ENCODE peak calls at places on chromosomes 16 and 17, in seven cellular contexts. H is HuH-7; C is RWPE1; J is mucosa of gallbladder; P is dorsolateral prefrontal cortex; I is AG08396; F is activated naive CD4-positive, alpha-beta T cell treated with Interleukin-2 at 50 U/mL for 16 hours. L is an unnamed sample.

GRCh38 chr16:66308096-66308495 is 58.4 kb upstream of the CDH5 start:
- DNase-seq in H (no peak), C (no peak), J (no peak), P (no peak), I (no peak), F (no peak), L (no peak)

GRCh38 chr17:78399693-78400144 is 21.3 kb downstream of the PGS1 start:
- DNase-seq in H (no peak), C (peak), J (no peak), P (no peak), I (no peak), F (no peak), L (peak)

GRCh38 chr16:27222499-27223225 is 19.3 kb downstream of the KDM8 start:
- DNase-seq in H (no peak), C (no peak), J (peak), P (no peak), I (peak), F (no peak), L (no peak)

GRCh38 chr16:22126037-22126558 is 33.8 kb downstream of the VWA3A start:
- DNase-seq in H (no peak), C (no peak), J (no peak), P (no peak), I (no peak), F (no peak), L (no peak)

GRCh38 chr17:67063146-67063545 is 18.8 kb downstream of the CACNG1 start:
- DNase-seq in H (no peak), C (no peak), J (no peak), P (no peak), I (no peak), F (no peak), L (no peak)

GRCh38 chr17:15091825-15092224 is 173.3 kb downstream of the PMP22 start:
- DNase-seq in H (no peak), C (peak), J (no peak), P (no peak), I (no peak), F (no peak), L (peak)

GRCh38 chr17:82247175-82247823 is 18.5 kb downstream of the SLC16A3 start:
- DNase-seq in H (no peak), C (no peak), J (no peak), P (no peak), I (peak), F (no peak), L (no peak)

GRCh38 chr17:58193641-58194259 is 1.2 kb downstream of the EPX start:
- DNase-seq in H (no peak), C (no peak), J (no peak), P (no peak), I (no peak), F (no peak), L (no peak)

GRCh38 chr16:67844441-67844840 is 2.3 kb upstream of the NUTF2 start:
- DNase-seq in H (no peak), C (peak), J (no peak), P (no peak), I (peak), F (no peak), L (peak)

GRCh38 chr17:33892677-33893076 is 362.4 kb upstream of the CCL2 start:
- DNase-seq in H (no peak), C (no peak), J (no peak), P (no peak), I (no peak), F (no peak), L (no peak)

GRCh38 chr17:32256695-32257013 is 9.0 kb upstream of the RHBDL3 start:
- DNase-seq in H (no peak), C (no peak), J (no peak), P (no peak), I (no peak), F (no peak), L (no peak)

GRCh38 chr16:23374721-23375120 is 72.6 kb downstream of the SCNN1B start:
- DNase-seq in H (no peak), C (no peak), J (no peak), P (no peak), I (no peak), F (no peak), L (no peak)

GRCh38 chr17:46876353-46876887 is 25.0 kb downstream of the WNT9B start:
- DNase-seq in H (peak), C (peak), J (peak), P (no peak), I (no peak), F (no peak), L (peak)

GRCh38 chr16:67464565-67464964 is 16.4 kb downstream of the ATP6V0D1 start:
- DNase-seq in H (no peak), C (no peak), J (no peak), P (no peak), I (no peak), F (no peak), L (no peak)

GRCh38 chr17:27513849-27514248 is 57.6 kb downstream of the KSR1 start:
- DNase-seq in H (no peak), C (no peak), J (no peak), P (no peak), I (no peak), F (no peak), L (no peak)

GRCh38 chr17:40069751-40070643 is 7.2 kb downstream of the THRA start:
- DNase-seq in H (no peak), C (peak), J (peak), P (no peak), I (no peak), F (peak), L (no peak)

GRCh38 chr17:48478224-48479013 is 48.4 kb upstream of the SKAP1 start:
- DNase-seq in H (no peak), C (no peak), J (no peak), P (no peak), I (no peak), F (peak), L (no peak)

GRCh38 chr17:34370376-34370996 is 7.5 kb upstream of the CCL1 start:
- DNase-seq in H (no peak), C (no peak), J (no peak), P (no peak), I (no peak), F (no peak), L (no peak)

GRCh38 chr17:61408151-61409041 is 8.8 kb downstream of the TBX2 start:
- DNase-seq in H (peak), C (no peak), J (no peak), P (peak), I (peak), F (no peak), L (no peak)

GRCh38 chr17:71180801-71181385 is 939.9 kb upstream of the SOX9 start:
- DNase-seq in H (peak), C (no peak), J (no peak), P (no peak), I (peak), F (no peak), L (peak)

GRCh38 chr16:53816211-53816610 is 112.3 kb downstream of the FTO start:
- DNase-seq in H (no peak), C (no peak), J (no peak), P (no peak), I (no peak), F (no peak), L (no peak)

GRCh38 chr17:77455111-77455877 is 314.5 kb downstream of the SEC14L1 start:
- DNase-seq in H (no peak), C (no peak), J (no peak), P (no peak), I (no peak), F (no peak), L (no peak)

GRCh38 chr17:55500103-55500502 is 11.1 kb downstream of the SMIM36 start:
- DNase-seq in H (no peak), C (no peak), J (no peak), P (no peak), I (no peak), F (no peak), L (no peak)

GRCh38 chr17:79218825-79219200 is 144.2 kb downstream of the ENGASE start:
- DNase-seq in H (no peak), C (no peak), J (no peak), P (no peak), I (no peak), F (no peak), L (no peak)

GRCh38 chr16:25066747-25067631 is 44.6 kb upstream of the LCMT1 start:
- DNase-seq in H (peak), C (peak), J (peak), P (peak), I (peak), F (peak), L (peak)

GRCh38 chr16:68909099-68909733 is 65.9 kb downstream of the TANGO6 start:
- DNase-seq in H (no peak), C (no peak), J (no peak), P (no peak), I (peak), F (no peak), L (no peak)

GRCh38 chr17:65953316-65954147 is 238.4 kb downstream of the CEP112 start:
- DNase-seq in H (no peak), C (no peak), J (no peak), P (no peak), I (no peak), F (no peak), L (no peak)

GRCh38 chr17:36703860-36704266 is 102.5 kb downstream of the MRM1 start:
- DNase-seq in H (peak), C (peak), J (peak), P (peak), I (peak), F (peak), L (no peak)

GRCh38 chr17:65074778-65075250 is 18.3 kb upstream of the GNA13 start:
- DNase-seq in H (peak), C (no peak), J (peak), P (peak), I (peak), F (no peak), L (no peak)

GRCh38 chr17:65712383-65713267 is 151.2 kb upstream of the AXIN2 start:
- DNase-seq in H (no peak), C (no peak), J (peak), P (no peak), I (no peak), F (peak), L (no peak)

GRCh38 chr16:52114414-52114813 is 432.5 kb downstream of the TOX3 start:
- DNase-seq in H (no peak), C (peak), J (peak), P (no peak), I (no peak), F (no peak), L (peak)

GRCh38 chr17:82709676-82710498 is 6.6 kb upstream of the FN3KRP start:
- DNase-seq in H (no peak), C (no peak), J (no peak), P (no peak), I (no peak), F (no peak), L (no peak)

GRCh38 chr16:53817117-53817516 is 113.2 kb downstream of the FTO start:
- DNase-seq in H (no peak), C (peak), J (no peak), P (no peak), I (peak), F (no peak), L (peak)

GRCh38 chr16:77590707-77591106 is 131.6 kb upstream of the NUDT7 start:
- DNase-seq in H (no peak), C (no peak), J (no peak), P (no peak), I (no peak), F (no peak), L (no peak)